ENCODE peak calls at places on chromosomes 12 and 14, in ten cellular contexts. H is midbrain; E is activated CD8-positive, alpha-beta memory T cell treated with anti-CD3 and anti-CD28 coated beads for 24 hours; O is NCI-H1105; A is renal cortical epithelial cell; Y is 8988T; B is GM13976; L is mucosa of gallbladder; F is Kasumi-1; R is tibial artery. M is an unnamed sample.

GRCh38 chr12:130577348-130577747 is 138.8 kb downstream of the RIMBP2 start:
- DNase-seq in E (no peak), F (no peak), B (no peak), L (no peak), H (no peak), Y (no peak), R (no peak), O (no peak), A (no peak), M (no peak)

GRCh38 chr12:115355301-115355700 is 671.3 kb upstream of the TBX3 start:
- DNase-seq in O (no peak), B (no peak), A (no peak), L (no peak), F (no peak), E (no peak), H (no peak), R (no peak), Y (no peak), M (no peak)

GRCh38 chr12:114662512-114663177 is 21.3 kb downstream of the TBX3 start:
- DNase-seq in A (peak), E (peak), F (peak), B (peak), R (peak), H (peak), Y (no peak), O (peak), L (peak), M (no peak)

GRCh38 chr12:3820122-3820521 is 53.1 kb downstream of the PARP11 start:
- DNase-seq in Y (no peak), E (no peak), F (no peak), O (no peak), R (no peak), B (no peak), H (no peak), L (no peak), A (peak), M (no peak)

GRCh38 chr12:47236109-47236714 is 156.5 kb upstream of the AMIGO2 start:
- DNase-seq in R (no peak), E (no peak), F (no peak), H (no peak), Y (peak), O (no peak), B (no peak), L (no peak), A (peak), M (no peak)

GRCh38 chr12:23906329-23906728 is 43.1 kb downstream of the SOX5 start:
- DNase-seq in L (peak), B (no peak), Y (no peak), F (no peak), A (peak), O (no peak), H (peak), R (no peak), E (no peak), M (peak)

GRCh38 chr14:103698380-103699260 is 16.6 kb downstream of the XRCC3 start:
- DNase-seq in F (no peak), Y (no peak), O (no peak), E (no peak), R (no peak), B (no peak), H (no peak), L (no peak), A (no peak), M (no peak)

GRCh38 chr12:14239350-14239934 is 126.0 kb upstream of the ATF7IP start:
- DNase-seq in E (peak), O (no peak), H (no peak), R (no peak), L (peak), F (peak), B (peak), A (peak), Y (no peak), M (no peak)

GRCh38 chr14:68884031-68885030 is 91.5 kb upstream of the ZFP36L1 start:
- DNase-seq in F (no peak), L (peak), E (no peak), H (no peak), O (no peak), R (peak), A (peak), Y (no peak), B (no peak), M (no peak)

GRCh38 chr12:25552681-25553080 is 402 bp downstream of the LMNTD1 start:
- DNase-seq in L (no peak), O (no peak), R (no peak), E (no peak), Y (no peak), A (no peak), B (no peak), F (no peak), H (no peak), M (no peak)

GRCh38 chr12:86663691-86664090 is 407.5 kb upstream of the MGAT4C start:
- DNase-seq in L (no peak), O (peak), H (no peak), Y (no peak), B (no peak), A (peak), F (no peak), E (no peak), R (no peak), M (no peak)

GRCh38 chr14:94769413-94770250 is at the start of gene GSC:
- DNase-seq in E (no peak), H (no peak), O (peak), L (no peak), R (peak), B (no peak), Y (peak), F (no peak), A (no peak), M (no peak)

GRCh38 chr14:68270342-68270741 is 450.8 kb downstream of the RAD51B start:
- DNase-seq in H (no peak), F (no peak), Y (no peak), O (no peak), E (no peak), R (no peak), L (no peak), A (no peak), B (no peak), M (no peak)

GRCh38 chr14:50941151-50941550 is 3.1 kb downstream of the PYGL start:
- DNase-seq in Y (no peak), L (no peak), B (no peak), H (no peak), R (no peak), E (no peak), O (no peak), A (peak), F (no peak), M (no peak)

GRCh38 chr12:7019043-7019569 is 830 bp upstream of the LPCAT3 start:
- DNase-seq in Y (no peak), A (no peak), H (no peak), F (no peak), L (no peak), B (no peak), E (no peak), O (no peak), R (no peak), M (no peak)

GRCh38 chr14:101819251-101819990 is 57.9 kb downstream of the PPP2R5C start:
- DNase-seq in E (peak), B (no peak), F (no peak), L (no peak), H (no peak), A (no peak), R (no peak), Y (no peak), O (no peak), M (no peak)

M was measured in neuronal stem cell.